ENCODE peak calls at places on chromosomes 1 and 21, in six cellular contexts. X, G, T, P, E and F are unnamed samples.
A peak's percentile ranks its signal among the peaks of the same experiment; 100 is the strongest.

GRCh38 chr1:174308604-174309003 is 139.2 kb upstream of the GPR52 start:
- DNase-seq in X (no peak), G (no peak), T (no peak), P (no peak), E (no peak), F (no peak)

GRCh38 chr1:107949467-107950253 is 15.3 kb downstream of the VAV3 start:
- DNase-seq in X (no peak), G (no peak), T (no peak), P (no peak), E (no peak), F (no peak)

GRCh38 chr1:33133478-33134105 is 48.3 kb downstream of the TRIM62 start:
- DNase-seq in X (no peak), G (no peak), T (no peak), P (no peak), E (no peak), F (no peak)

GRCh38 chr1:52726265-52727113 is at the start of gene ZYG11B:
- DNase-seq in X (peak; percentile 86), G (peak; percentile 90), T (peak; percentile 91), P (peak; percentile 96), E (peak; percentile 74), F (peak; percentile 89)

GRCh38 chr1:2644171-2644570 is 11.4 kb upstream of the MMEL1 start:
- DNase-seq in X (no peak), G (no peak), T (no peak), P (no peak), E (no peak), F (peak; percentile 45)

GRCh38 chr1:178885869-178886268 is 15.0 kb upstream of the ANGPTL1 start:
- DNase-seq in X (no peak), G (no peak), T (no peak), P (no peak), E (no peak), F (no peak)

GRCh38 chr21:36347278-36347961 is 27.4 kb downstream of the MORC3 start:
- DNase-seq in X (no peak), G (no peak), T (no peak), P (no peak), E (no peak), F (no peak)

GRCh38 chr1:97013904-97014303 is 292.3 kb downstream of the PTBP2 start:
- DNase-seq in X (no peak), G (no peak), T (no peak), P (no peak), E (no peak), F (no peak)

GRCh38 chr1:2460996-2461751 is 14.9 kb upstream of the PLCH2 start:
- DNase-seq in X (no peak), G (no peak), T (no peak), P (no peak), E (no peak), F (no peak)

GRCh38 chr1:7043232-7043549 is 257.9 kb downstream of the CAMTA1 start:
- DNase-seq in X (no peak), G (no peak), T (no peak), P (no peak), E (no peak), F (no peak)

GRCh38 chr1:106360252-106360651 is 696.2 kb upstream of the PRMT6 start:
- DNase-seq in X (no peak), G (no peak), T (no peak), P (no peak), E (no peak), F (no peak)

GRCh38 chr21:36694041-36694515 is 4.8 kb upstream of the SIM2 start:
- DNase-seq in X (no peak), G (no peak), T (no peak), P (no peak), E (no peak), F (no peak)

GRCh38 chr1:245153645-245154428 is 948 bp upstream of the KIF26B start:
- DNase-seq in X (no peak), G (peak; percentile 19), T (no peak), P (peak; percentile 41), E (peak; percentile 20), F (no peak)

GRCh38 chr1:190328871-190329270 is 148.8 kb downstream of the BRINP3 start:
- DNase-seq in X (no peak), G (no peak), T (no peak), P (no peak), E (no peak), F (no peak)

GRCh38 chr1:178151831-178152230 is 57.9 kb downstream of the RASAL2 start:
- DNase-seq in X (no peak), G (no peak), T (no peak), P (no peak), E (no peak), F (no peak)

GRCh38 chr1:68542586-68542985 is 45.7 kb upstream of the DEPDC1 start:
- DNase-seq in X (no peak), G (no peak), T (no peak), P (no peak), E (no peak), F (no peak)

GRCh38 chr1:213531369-213532310 is 456.1 kb upstream of the PROX1 start:
- DNase-seq in X (no peak), G (no peak), T (no peak), P (no peak), E (no peak), F (no peak)

GRCh38 chr1:26530898-26531598 is 1.5 kb downstream of the RPS6KA1 start:
- DNase-seq in X (peak; percentile 74), G (peak; percentile 96), T (no peak), P (no peak), E (peak; percentile 72), F (peak; percentile 93)

GRCh38 chr1:30286241-30286983 is 437.0 kb downstream of the MATN1 start:
- DNase-seq in X (no peak), G (peak; percentile 12), T (no peak), P (peak; percentile 40), E (no peak), F (no peak)

GRCh38 chr1:22077728-22078127 is 25.2 kb downstream of the CDC42 start:
- DNase-seq in X (no peak), G (no peak), T (no peak), P (no peak), E (no peak), F (no peak)

GRCh38 chr1:34060901-34061415 is 104.1 kb downstream of the CSMD2 start:
- DNase-seq in X (no peak), G (peak; percentile 21), T (peak; percentile 25), P (no peak), E (no peak), F (no peak)

GRCh38 chr1:150622219-150622975 is 7.0 kb downstream of the ENSA start:
- DNase-seq in X (no peak), G (no peak), T (peak; percentile 59), P (peak; percentile 76), E (no peak), F (no peak)

GRCh38 chr1:194024659-194025058 is 838.2 kb upstream of the B3GALT2 start:
- DNase-seq in X (no peak), G (no peak), T (no peak), P (no peak), E (no peak), F (no peak)

DNA sequence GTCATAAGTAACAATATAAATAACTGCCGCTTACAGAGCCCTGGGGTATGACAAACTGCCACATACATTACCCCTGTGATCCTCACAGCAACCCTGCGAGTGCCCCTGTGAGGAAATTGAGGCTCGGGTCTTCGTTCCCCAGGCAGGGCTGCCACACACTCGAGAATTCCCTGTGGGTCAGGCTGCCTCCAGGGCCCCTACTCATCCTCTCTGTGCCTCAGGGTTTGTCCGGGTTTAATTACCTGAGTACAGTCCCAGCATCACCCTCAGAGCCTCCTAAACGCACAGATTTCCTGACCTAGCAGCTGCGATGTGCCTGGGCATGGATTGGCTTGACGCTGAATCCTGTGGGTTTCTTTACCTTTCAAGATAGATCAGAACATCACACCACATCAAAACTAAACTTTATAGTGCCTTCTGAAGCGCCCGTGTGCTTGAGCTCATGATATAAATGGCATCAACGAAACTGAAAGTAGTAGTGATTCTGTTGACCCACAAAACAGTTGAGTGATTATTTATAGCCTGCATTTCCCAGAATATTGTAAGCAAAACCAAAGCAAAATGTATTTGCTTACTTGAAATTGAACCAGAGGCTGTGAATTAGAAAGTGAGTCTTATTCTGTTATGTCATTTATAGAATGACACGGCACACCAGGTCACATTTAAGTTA is 14.0 kb downstream of the SLC37A1 start:
- DNase-seq in X (no peak), G (no peak), T (no peak), P (no peak), E (no peak), F (no peak)
- H3K4me1 ChIP-seq in X (peaks cover 47% of the 10 kb centered on the region), G (peaks cover 41% of the 10 kb centered on the region), T (peaks cover 51% of the 10 kb centered on the region), P (peaks cover 13% of the 10 kb centered on the region), E (no peaks in the 10 kb centered on the region), F (peaks cover 42% of the 10 kb centered on the region)

GRCh38 chr21:31383770-31384169 is 39.7 kb upstream of the TIAM1 start:
- DNase-seq in X (no peak), G (no peak), T (no peak), P (no peak), E (no peak), F (no peak)
- H3K4me1 ChIP-seq in X (no peaks in the 10 kb centered on the region), G (no peaks in the 10 kb centered on the region), T (no peaks in the 10 kb centered on the region), P (no peaks in the 10 kb centered on the region), E (no peaks in the 10 kb centered on the region), F (no peaks in the 10 kb centered on the region)

GRCh38 chr1:58893257-58893869 is 109.5 kb upstream of the JUN start:
- DNase-seq in X (no peak), G (peak; percentile 85), T (peak; percentile 57), P (no peak), E (no peak), F (peak; percentile 75)
- H3K4me1 ChIP-seq in X (peaks cover 12% of the 10 kb centered on the region), G (peaks cover 20% of the 10 kb centered on the region), T (peaks cover 65% of the 10 kb centered on the region), P (peaks cover 16% of the 10 kb centered on the region), E (peaks cover 20% of the 10 kb centered on the region), F (peaks cover 6% of the 10 kb centered on the region)

GRCh38 chr1:225470210-225470609 is 42.4 kb upstream of the LBR start:
- DNase-seq in X (no peak), G (no peak), T (no peak), P (no peak), E (no peak), F (no peak)

GRCh38 chr1:225474439-225474985 is 46.7 kb upstream of the LBR start:
- DNase-seq in X (no peak), G (peak; percentile 20), T (no peak), P (no peak), E (no peak), F (no peak)

GRCh38 chr1:225470691-225471452 is 43.0 kb upstream of the LBR start:
- DNase-seq in X (no peak), G (no peak), T (no peak), P (no peak), E (no peak), F (no peak)

GRCh38 chr1:225469051-225469450 is 41.2 kb upstream of the LBR start:
- DNase-seq in X (no peak), G (no peak), T (no peak), P (no peak), E (no peak), F (no peak)

DNA sequence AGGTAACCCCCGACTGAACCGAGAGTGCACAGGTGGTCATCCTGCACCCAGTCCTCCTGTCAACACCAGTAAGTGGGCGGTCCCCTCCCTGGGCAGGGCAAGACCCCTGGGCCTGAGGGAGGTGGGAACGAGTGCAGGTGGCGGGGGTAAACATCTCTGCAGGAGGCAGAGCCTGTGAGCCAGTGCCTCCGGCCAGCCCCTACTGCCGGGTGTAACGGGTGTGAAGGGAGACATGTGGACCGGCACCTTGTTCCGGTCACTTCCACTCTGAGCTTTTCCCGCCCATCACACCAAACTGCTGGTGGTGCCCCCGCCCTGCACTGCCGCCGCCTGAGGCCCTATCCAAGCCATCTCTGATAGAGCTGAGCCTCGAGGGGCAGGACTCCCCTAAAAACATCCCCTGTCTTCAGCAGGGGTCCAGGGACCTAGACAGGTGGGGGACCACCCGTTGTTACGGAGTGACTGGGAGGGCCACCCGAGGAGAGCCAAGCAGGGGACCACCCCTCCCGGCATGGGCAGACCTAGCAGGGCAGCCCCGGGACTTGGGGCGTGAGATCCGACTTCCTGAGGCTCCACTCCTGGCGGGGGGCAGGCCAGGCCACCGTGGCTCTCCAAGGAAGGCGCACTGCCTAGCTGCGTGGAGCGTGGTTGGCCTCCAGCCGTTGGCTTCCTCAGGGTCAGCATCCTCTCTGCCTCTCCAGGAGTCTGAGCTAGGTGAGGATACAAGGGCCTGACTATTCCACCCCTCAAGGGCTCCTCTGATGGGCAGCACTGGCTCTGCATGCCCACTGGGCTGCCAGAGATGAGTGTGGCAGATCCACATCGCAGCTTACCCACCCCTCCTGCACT is 43.8 kb upstream of the LBR start:
- DNase-seq in X (no peak), G (peak; percentile 16), T (no peak), P (no peak), E (no peak), F (no peak)
- H3K4me1 ChIP-seq in X (no peaks in the 10 kb centered on the region), G (no peaks in the 10 kb centered on the region), T (peaks cover 21% of the 10 kb centered on the region), P (no peaks in the 10 kb centered on the region), E (peaks cover 8% of the 10 kb centered on the region), F (no peaks in the 10 kb centered on the region)